ENCODE peak calls at places on chromosomes 12 and 14, in four cellular contexts. M is endothelial cell; S is NCI-H69; F is stimulated activated CD4-positive, alpha-beta T cell treated with anti-CD3 and anti-CD28 coated beads, TNF-alpha, amount 100 ng/mL, for 1 hour. A is an unnamed sample.
A peak's percentile ranks its signal among the peaks of the same experiment; 100 is the strongest.

GRCh38 chr12:68425998-68426397 is 93.8 kb upstream of the MDM1 start:
- DNase-seq in M (no peak), S (no peak), F (no peak), A (peak; percentile 83)

GRCh38 chr12:78473136-78473535 is 391.4 kb upstream of the SYT1 start:
- DNase-seq in M (no peak), S (peak; percentile 27), F (no peak), A (peak; percentile 67)

GRCh38 chr14:37142835-37143499 is 29.4 kb downstream of the SLC25A21 start:
- DNase-seq in M (no peak), S (peak; percentile 64), F (no peak), A (no peak)

GRCh38 chr12:102957339-102958050 is at the start of gene ASCL1:
- DNase-seq in M (peak; percentile 44), S (peak; percentile 95), F (no peak), A (no peak)

GRCh38 chr12:76308866-76309265 is 39.3 kb downstream of the BBS10 start:
- DNase-seq in M (no peak), S (no peak), F (no peak), A (no peak)

GRCh38 chr14:77061630-77062029 is 33.1 kb upstream of the IRF2BPL start:
- DNase-seq in M (no peak), S (peak; percentile 48), F (no peak), A (no peak)

GRCh38 chr12:68332726-68333630 is 816 bp upstream of the MDM1 start:
- DNase-seq in M (no peak), S (no peak), F (no peak), A (no peak)

GRCh38 chr12:53102883-53103807 is at the start of gene SOAT2:
- DNase-seq in M (no peak), S (peak; percentile 52), F (no peak), A (no peak)

GRCh38 chr12:74429535-74429934 is 108.1 kb upstream of the ATXN7L3B start:
- DNase-seq in M (no peak), S (no peak), F (no peak), A (no peak)